ENCODE peak calls at places on chromosomes 1 and 21, in eight cellular contexts. S is Daoy, T is hypothalamus, R is AML-193, M is OCI-M1, V is H7, P is T-cell, N is GM13976. I is an unnamed sample.

GRCh38 chr1:156226116-156226538 is 13.3 kb downstream of the PMF1 start:
- DNase-seq in P (no peak), N (peak; percentile 76), M (no peak), S (no peak), V (no peak), R (no peak), T (no peak), I (no peak)

GRCh38 chr1:243550276-243550675 is 294.4 kb downstream of the SDCCAG8 start:
- DNase-seq in V (no peak), R (no peak), N (no peak), S (no peak), T (no peak), M (no peak), P (no peak), I (no peak)

GRCh38 chr1:64171797-64172281 is 31.6 kb upstream of the UBE2U start:
- DNase-seq in P (no peak), V (no peak), S (peak; percentile 80), T (no peak), N (no peak), M (peak; percentile 13), R (peak; percentile 90), I (no peak)

GRCh38 chr1:65791860-65792670 is 630 bp upstream of the PDE4B start:
- DNase-seq in P (no peak), R (no peak), T (peak; percentile 13), M (no peak), S (no peak), N (peak; percentile 15), V (peak; percentile 45), I (no peak)

GRCh38 chr1:216910081-216910840 is 187.0 kb upstream of the ESRRG start:
- DNase-seq in R (no peak), P (no peak), V (no peak), N (no peak), S (no peak), M (no peak), T (no peak), I (no peak)

GRCh38 chr21:14864211-14865021 is 200.4 kb downstream of the NRIP1 start:
- DNase-seq in N (no peak), V (no peak), M (peak; percentile 66), R (peak; percentile 60), S (peak; percentile 73), T (peak; percentile 42), P (peak; percentile 8), I (peak; percentile 44)

GRCh38 chr1:96416111-96416595 is 305.4 kb upstream of the PTBP2 start:
- DNase-seq in P (no peak), T (no peak), R (no peak), V (no peak), N (no peak), M (no peak), S (peak; percentile 98), I (no peak)

GRCh38 chr1:44787506-44787905 is 464 bp downstream of the BEST4 start:
- DNase-seq in P (no peak), S (no peak), V (no peak), M (no peak), N (no peak), T (no peak), R (no peak), I (no peak)

GRCh38 chr1:65066766-65067490 is 81.1 kb upstream of the AK4 start:
- DNase-seq in M (peak; percentile 83), T (peak; percentile 80), S (peak; percentile 77), N (peak; percentile 76), R (peak; percentile 44), P (peak; percentile 75), V (peak; percentile 91), I (peak; percentile 47)

GRCh38 chr1:30722175-30722537 is 1.2 kb downstream of the MATN1 start:
- DNase-seq in R (no peak), T (no peak), V (no peak), M (no peak), S (no peak), N (no peak), P (no peak), I (no peak)

GRCh38 chr1:228154685-228155571 is 5.2 kb downstream of the GJC2 start:
- DNase-seq in N (no peak), R (no peak), V (peak; percentile 55), S (no peak), M (no peak), T (no peak), P (no peak), I (no peak)

GRCh38 chr1:223137402-223138100 is 5.5 kb downstream of the TLR5 start:
- DNase-seq in T (no peak), R (peak; percentile 29), S (no peak), P (no peak), V (no peak), M (peak; percentile 60), N (no peak), I (no peak)

GRCh38 chr1:175287377-175287776 is 94.8 kb upstream of the KIAA0040 start:
- DNase-seq in R (no peak), S (peak; percentile 7), T (no peak), V (no peak), N (peak; percentile 18), P (no peak), M (peak; percentile 46), I (no peak)

GRCh38 chr21:37757631-37758376 is 158.5 kb downstream of the KCNJ6 start:
- DNase-seq in S (no peak), N (no peak), T (no peak), V (no peak), R (no peak), M (no peak), P (no peak), I (no peak)

GRCh38 chr1:67441183-67441582 is 11.0 kb upstream of the SERBP1 start:
- DNase-seq in M (peak; percentile 82), P (no peak), V (no peak), R (peak; percentile 35), S (peak; percentile 55), T (no peak), N (no peak), I (no peak)

GRCh38 chr1:17612831-17613230 is 73.3 kb downstream of the ARHGEF10L start:
- DNase-seq in V (peak; percentile 75), S (no peak), M (no peak), T (no peak), R (no peak), N (no peak), P (no peak), I (no peak)

GRCh38 chr21:25750085-25750484 is 15.3 kb downstream of the GABPA start:
- DNase-seq in P (no peak), N (no peak), R (no peak), T (no peak), V (no peak), S (no peak), M (no peak), I (no peak)

GRCh38 chr1:93814059-93814794 is 64.8 kb downstream of the DNTTIP2 start:
- DNase-seq in N (peak; percentile 70), R (peak; percentile 62), T (peak; percentile 31), P (peak; percentile 15), V (peak; percentile 47), M (peak; percentile 88), S (peak; percentile 91), I (peak; percentile 34)

GRCh38 chr21:35882791-35883240 is 177.5 kb downstream of the SETD4 start:
- DNase-seq in N (no peak), V (peak; percentile 51), P (no peak), M (no peak), R (no peak), S (peak; percentile 25), T (no peak), I (no peak)

GRCh38 chr1:229579101-229579651 is 20.7 kb upstream of the ABCB10 start:
- DNase-seq in N (peak; percentile 67), V (no peak), M (peak; percentile 61), R (peak; percentile 83), T (peak; percentile 73), S (no peak), P (no peak), I (no peak)

GRCh38 chr1:209628618-209629299 is 23.5 kb downstream of the LAMB3 start:
- DNase-seq in P (no peak), M (no peak), N (no peak), T (no peak), S (no peak), V (no peak), R (no peak), I (no peak)

GRCh38 chr21:45993210-45994085 is 11.9 kb downstream of the COL6A1 start:
- DNase-seq in R (no peak), V (no peak), N (no peak), S (no peak), M (no peak), T (no peak), P (no peak), I (no peak)

GRCh38 chr1:28122183-28122582 is 33.8 kb upstream of the EYA3 start:
- DNase-seq in T (no peak), R (no peak), V (no peak), S (no peak), N (no peak), P (no peak), M (no peak), I (no peak)

GRCh38 chr1:95396557-95396956 is 162.5 kb downstream of the RWDD3 start:
- DNase-seq in T (no peak), P (no peak), M (no peak), V (no peak), S (no peak), R (no peak), N (no peak), I (no peak)

GRCh38 chr1:228314315-228314657 is 92.3 kb downstream of the TRIM11 start:
- DNase-seq in R (no peak), P (no peak), M (no peak), S (no peak), N (no peak), T (no peak), V (no peak), I (no peak)

GRCh38 chr1:184801503-184801902 is 46.8 kb upstream of the EDEM3 start:
- DNase-seq in V (no peak), N (no peak), P (no peak), T (no peak), R (no peak), M (no peak), S (no peak), I (no peak)

GRCh38 chr1:115499253-115499652 is 142.5 kb upstream of the VANGL1 start:
- DNase-seq in V (no peak), N (no peak), M (peak; percentile 2), R (no peak), P (no peak), S (no peak), T (no peak), I (no peak)

GRCh38 chr1:118842462-118843201 is 145.5 kb downstream of the TBX15 start:
- DNase-seq in P (no peak), T (no peak), V (no peak), S (peak; percentile 66), N (no peak), M (no peak), R (no peak), I (no peak)

GRCh38 chr1:235073968-235074334 is 54.7 kb downstream of the TOMM20 start:
- DNase-seq in M (no peak), T (no peak), R (no peak), P (no peak), N (no peak), V (peak; percentile 40), S (no peak), I (no peak)

GRCh38 chr1:119160851-119161250 is 20.4 kb upstream of the WARS2 start:
- DNase-seq in V (no peak), T (no peak), R (no peak), S (no peak), P (no peak), N (no peak), M (no peak), I (no peak)

GRCh38 chr1:36458910-36459309 is 5.3 kb downstream of the MRPS15 start:
- DNase-seq in N (no peak), V (no peak), R (peak; percentile 26), P (no peak), T (no peak), M (peak; percentile 52), S (no peak), I (no peak)

I was measured in progenitor cell of endocrine pancreas.